ENCODE peak calls at places on chromosomes 6 and 20, in four cellular contexts. R, Q, P and U are unnamed samples.

GRCh38 chr20:41617059-41617921 is 887 bp downstream of the CHD6 start:
- DNase-seq in R (no peak), P (peak), Q (peak), U (no peak)

GRCh38 chr6:50706575-50706974 is 6.8 kb upstream of the TFAP2D start:
- DNase-seq in R (no peak), P (no peak), Q (no peak), U (no peak)

GRCh38 chr6:6395581-6396197 is 75.2 kb upstream of the F13A1 start:
- DNase-seq in Q (no peak), P (no peak), R (no peak), U (peak)

GRCh38 chr6:135346747-135347146 is 150.8 kb downstream of the AHI1 start:
- DNase-seq in P (no peak), R (peak), Q (no peak), U (no peak)

GRCh38 chr6:45923831-45924391 is 91.7 kb downstream of the CLIC5 start:
- DNase-seq in Q (no peak), R (no peak), P (no peak), U (no peak)

GRCh38 chr6:11410539-11411307 is 126.8 kb upstream of the TMEM170B start:
- DNase-seq in R (no peak), P (no peak), Q (no peak), U (no peak)

GRCh38 chr6:43806041-43806757 is 36.2 kb downstream of the VEGFA start:
- DNase-seq in R (no peak), P (peak), Q (no peak), U (no peak)

GRCh38 chr6:135936606-135937005 is 85.1 kb downstream of the PDE7B start:
- DNase-seq in Q (no peak), P (no peak), R (peak), U (no peak)

GRCh38 chr6:111417181-111417585 is 65.8 kb downstream of the REV3L start:
- DNase-seq in R (no peak), Q (no peak), P (no peak), U (no peak)

GRCh38 chr20:34558320-34559202 is at the start of gene MAP1LC3A:
- DNase-seq in P (peak), R (peak), Q (peak), U (peak)

GRCh38 chr6:140561701-140562100 is 1187.3 kb upstream of the CITED2 start:
- DNase-seq in Q (no peak), P (no peak), R (no peak), U (no peak)

GRCh38 chr6:158628542-158628941 is 16.0 kb downstream of the DYNLT1 start:
- DNase-seq in Q (no peak), P (no peak), R (no peak), U (no peak)

GRCh38 chr6:6221829-6222535 is 98.5 kb downstream of the F13A1 start:
- DNase-seq in R (no peak), P (no peak), Q (no peak), U (no peak)

GRCh38 chr6:28543671-28544131 is 18.0 kb downstream of the GPX5 start:
- DNase-seq in P (no peak), Q (peak), R (no peak), U (no peak)

GRCh38 chr20:38581013-38581412 is at the start of gene ADIG:
- DNase-seq in P (peak), Q (no peak), R (no peak), U (no peak)

GRCh38 chr20:51440589-51440988 is 101.9 kb downstream of the NFATC2 start:
- DNase-seq in R (no peak), Q (no peak), P (no peak), U (no peak)

GRCh38 chr20:50379049-50379990 is 130.9 kb upstream of the PTPN1 start:
- DNase-seq in P (peak), R (peak), Q (no peak), U (peak)

GRCh38 chr6:76418657-76419217 is 346.3 kb upstream of the IMPG1 start:
- DNase-seq in P (no peak), R (no peak), Q (no peak), U (no peak)

GRCh38 chr6:120055071-120055470 is 705.5 kb upstream of the MAN1A1 start:
- DNase-seq in P (no peak), Q (no peak), R (no peak), U (no peak)

GRCh38 chr20:58715709-58716475 is 23.3 kb downstream of the NPEPL1 start:
- DNase-seq in P (no peak), R (no peak), Q (no peak), U (no peak)

GRCh38 chr6:79631800-79632172 is 657 bp downstream of the SH3BGRL2 start:
- DNase-seq in R (no peak), Q (no peak), P (no peak), U (no peak)

GRCh38 chr6:101083533-101084172 is 202.5 kb upstream of the ASCC3 start:
- DNase-seq in Q (no peak), R (peak), P (no peak), U (no peak)

GRCh38 chr6:105402981-105403935 is at the start of gene PREP:
- DNase-seq in Q (peak), P (peak), R (no peak), U (peak)

GRCh38 chr6:41277644-41278043 is 8.8 kb downstream of the TREM1 start:
- DNase-seq in R (no peak), P (no peak), Q (no peak), U (no peak)

GRCh38 chr20:54005524-54005923 is 64.9 kb downstream of the BCAS1 start:
- DNase-seq in R (no peak), P (no peak), Q (no peak), U (no peak)

GRCh38 chr6:111880181-111880944 is 7.1 kb upstream of the FYN start:
- DNase-seq in P (no peak), Q (no peak), R (no peak), U (no peak)

GRCh38 chr6:16759181-16759645 is 2.0 kb downstream of the ATXN1 start:
- DNase-seq in Q (no peak), R (no peak), P (no peak), U (no peak)

GRCh38 chr6:7166410-7167293 is 58.9 kb downstream of the RREB1 start:
- DNase-seq in P (no peak), Q (no peak), R (no peak), U (peak)

GRCh38 chr6:82957171-82957894 is 108.3 kb downstream of the UBE3D start:
- DNase-seq in R (no peak), P (no peak), Q (no peak), U (no peak)

GRCh38 chr20:46056970-46057855 is 28.2 kb downstream of the SLC12A5 start:
- DNase-seq in P (no peak), R (no peak), Q (no peak), U (no peak)

GRCh38 chr20:38889792-38890496 is 36.3 kb upstream of the FAM83D start:
- DNase-seq in Q (no peak), P (no peak), R (no peak), U (no peak)

GRCh38 chr20:17873410-17874270 is 95.0 kb downstream of the SNX5 start:
- DNase-seq in Q (no peak), P (peak), R (peak), U (peak)

GRCh38 chr6:64732888-64733287 is 974.1 kb downstream of the EYS start:
- DNase-seq in Q (no peak), R (no peak), P (no peak), U (no peak)

GRCh38 chr6:157059781-157060180 is 263.5 kb downstream of the TMEM242 start:
- DNase-seq in R (no peak), Q (no peak), P (no peak), U (no peak)

GRCh38 chr20:52747736-52748135 is 224.4 kb upstream of the TSHZ2 start:
- DNase-seq in Q (no peak), R (no peak), P (no peak), U (no peak)

GRCh38 chr20:34863421-34863965 is 9.2 kb downstream of the GGT7 start:
- DNase-seq in Q (no peak), P (no peak), R (no peak), U (no peak)

GRCh38 chr20:37905969-37906613 is 3.2 kb downstream of the VSTM2L start:
- DNase-seq in R (no peak), Q (no peak), P (no peak), U (no peak)

DNA sequence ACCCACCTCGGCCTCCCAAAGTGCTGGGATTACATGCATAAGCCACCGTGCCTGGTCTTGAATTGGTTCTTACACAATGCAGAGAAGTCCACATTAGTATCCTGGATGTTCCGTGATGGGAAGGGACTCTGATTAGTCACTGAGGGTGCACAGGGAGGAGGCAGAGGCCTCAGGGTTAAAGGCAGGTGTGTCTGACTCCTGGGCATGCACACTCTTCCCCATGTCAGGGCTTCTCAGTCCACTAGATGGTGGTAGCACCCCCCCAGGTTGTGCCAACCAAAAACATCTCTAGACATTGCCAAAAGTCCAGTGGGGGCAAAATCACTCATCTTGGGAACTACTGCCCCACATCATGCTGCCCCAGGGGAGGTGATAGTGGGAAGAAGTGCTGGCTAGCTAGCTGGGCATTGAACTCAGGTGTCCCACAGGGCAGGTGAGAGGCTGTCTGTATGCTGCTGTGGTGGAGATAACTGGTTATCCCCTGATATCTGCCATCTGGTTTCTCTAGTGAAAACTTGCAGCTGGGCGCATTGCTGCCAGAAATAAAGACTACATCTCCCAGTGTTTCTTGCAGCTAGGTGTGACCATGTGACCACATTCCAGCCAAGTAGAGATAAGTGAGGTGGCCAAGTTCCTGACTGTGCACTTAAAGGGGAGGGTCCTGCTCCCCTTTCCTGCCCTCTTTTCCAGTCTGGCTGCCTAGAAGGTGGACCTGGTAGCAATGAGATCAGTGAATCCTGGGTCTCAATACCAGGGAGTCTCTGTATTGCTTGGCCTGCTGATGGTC is 8.4 kb upstream of the NSFL1C start:
- DNase-seq in Q (no peak), P (no peak), R (no peak), U (no peak)
- TF ChIP-seq CTCF in Q (no peak), P (no peak), R (no peak), U (peak)

GRCh38 chr6:160297310-160297709 is 38.7 kb upstream of the SLC22A2 start:
- DNase-seq in P (no peak), R (no peak), Q (no peak), U (no peak)
- TF ChIP-seq CTCF in P (peak), R (no peak), Q (no peak), U (no peak)

GRCh38 chr20:57582432-57583288 is 21.8 kb downstream of the PCK1 start:
- DNase-seq in R (no peak), P (no peak), Q (no peak), U (no peak)
- TF ChIP-seq CTCF in R (peak), P (no peak), Q (no peak), U (no peak)

GRCh38 chr6:38218235-38218634 is 398.7 kb downstream of the ZFAND3 start:
- DNase-seq in R (no peak), P (no peak), Q (no peak), U (no peak)
- TF ChIP-seq CTCF in R (no peak), P (no peak), Q (no peak), U (no peak)

GRCh38 chr6:31702819-31703716 is at the start of gene ABHD16A:
- DNase-seq in R (peak), Q (peak), P (peak), U (peak)
- TF ChIP-seq CTCF in R (peak), Q (no peak), P (no peak), U (no peak)

DNA sequence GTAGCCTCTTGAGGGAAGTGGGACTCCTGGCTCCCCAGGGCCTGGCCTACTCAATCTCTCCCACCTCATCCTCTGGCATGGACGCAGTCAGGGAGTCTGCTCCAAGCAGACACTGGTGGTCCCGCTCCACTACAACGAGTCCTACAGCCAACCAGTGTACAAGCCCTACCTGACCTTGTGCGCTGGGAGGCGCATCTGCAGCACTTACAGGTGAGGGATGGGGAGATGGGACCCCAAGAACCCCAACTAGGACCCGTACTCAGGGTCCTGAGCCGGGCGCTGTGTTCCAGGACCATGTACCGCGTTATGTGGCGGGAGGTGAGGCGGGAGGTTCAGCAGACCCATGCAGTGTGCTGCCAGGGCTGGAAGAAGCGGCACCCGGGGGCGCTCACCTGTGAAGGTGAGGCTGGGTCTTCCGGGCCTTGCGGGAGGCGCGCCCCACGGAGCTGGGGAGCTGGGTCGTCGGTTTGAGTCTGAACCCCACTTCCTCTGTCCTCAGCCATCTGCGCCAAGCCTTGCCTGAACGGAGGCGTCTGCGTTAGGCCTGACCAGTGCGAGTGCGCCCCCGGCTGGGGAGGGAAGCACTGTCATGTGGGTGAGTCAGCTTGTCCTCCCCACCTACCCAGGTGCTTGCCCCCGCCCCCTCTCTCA is 2.1 kb downstream of the EGFL8 start:
- DNase-seq in P (no peak), R (no peak), Q (no peak), U (peak)
- TF ChIP-seq CTCF in P (no peak), R (no peak), Q (no peak), U (no peak)